ENCODE peak calls at places on chromosomes 4 and X, in eight cellular contexts. B is body of pancreas; U is NCI-H82; T is naive thymus-derived CD4-positive, alpha-beta T cell; C is T-helper 1 cell; F is RWPE1; Y is activated CD4-positive, alpha-beta T cell treated with anti-CD3 and anti-CD28 coated beads, Interleukin-2, amount 50 U/mL, for 4 hours; Q is kidney glomerular epithelial cell. I is an unnamed sample.

GRCh38 chr4:40196260-40196659 is 571 bp upstream of the RHOH start:
- DNase-seq in F (no peak), Q (no peak), U (no peak), Y (no peak), C (no peak), B (no peak), T (peak; percentile 28), I (no peak)

GRCh38 chr4:27276322-27277073 is 415.9 kb downstream of the STIM2 start:
- DNase-seq in Y (no peak), T (no peak), F (no peak), U (no peak), B (no peak), C (no peak), Q (no peak), I (no peak)

GRCh38 chrX:119885554-119886428 is 9.9 kb upstream of the AKAP14 start:
- DNase-seq in T (peak; percentile 28), B (no peak), Y (no peak), F (no peak), C (no peak), U (peak; percentile 10), Q (no peak), I (no peak)

GRCh38 chrX:35285289-35285962 is 342.8 kb downstream of the FAM47B start:
- DNase-seq in Y (no peak), C (no peak), B (no peak), Q (no peak), U (no peak), T (no peak), F (no peak), I (no peak)

GRCh38 chr4:8343967-8344331 is 74.4 kb downstream of the HTRA3 start:
- DNase-seq in U (no peak), B (no peak), Y (no peak), C (no peak), Q (no peak), F (no peak), T (no peak), I (no peak)

GRCh38 chr4:147674496-147674895 is 9.5 kb downstream of the PRMT9 start:
- DNase-seq in Q (no peak), Y (no peak), F (no peak), U (no peak), T (no peak), B (no peak), C (no peak), I (no peak)

GRCh38 chrX:17788439-17788838 is 51.1 kb downstream of the SCML1 start:
- DNase-seq in C (peak; percentile 9), Y (peak; percentile 23), T (peak; percentile 35), F (peak; percentile 42), Q (peak; percentile 19), U (peak; percentile 59), B (peak; percentile 15), I (peak; percentile 18)

GRCh38 chrX:16664059-16664458 is 14.1 kb downstream of the S100G start:
- DNase-seq in C (no peak), B (no peak), Q (no peak), F (no peak), Y (no peak), T (peak; percentile 1), U (no peak), I (no peak)

GRCh38 chrX:134990475-134991473 is at the start of gene SMIM10:
- DNase-seq in Q (no peak), C (peak; percentile 2), Y (no peak), T (no peak), B (peak; percentile 56), F (peak; percentile 9), U (peak; percentile 28), I (peak; percentile 3)

GRCh38 chr4:80215449-80216052 is 18.2 kb downstream of the PRDM8 start:
- DNase-seq in T (peak; percentile 37), Q (peak; percentile 25), C (no peak), U (peak; percentile 46), Y (no peak), B (no peak), F (no peak), I (no peak)

GRCh38 chr4:154916068-154916467 is 135.0 kb downstream of the RBM46 start:
- DNase-seq in F (no peak), B (no peak), Y (no peak), C (no peak), Q (peak; percentile 77), U (no peak), T (no peak), I (no peak)

GRCh38 chrX:118973389-118974087 is 880 bp upstream of the LONRF3 start:
- DNase-seq in B (peak; percentile 13), U (no peak), C (no peak), F (no peak), Y (no peak), Q (no peak), T (no peak), I (no peak)

GRCh38 chr4:148023782-148024181 is 291.9 kb downstream of the ARHGAP10 start:
- DNase-seq in C (no peak), F (no peak), Y (no peak), T (no peak), B (no peak), Q (no peak), U (no peak), I (no peak)

GRCh38 chr4:75598390-75598789 is 31.9 kb downstream of the CDKL2 start:
- DNase-seq in F (peak; percentile 8), B (no peak), C (no peak), Q (peak; percentile 41), Y (no peak), T (no peak), U (no peak), I (no peak)

GRCh38 chr4:55033296-55033695 is 92.1 kb downstream of the KDR start:
- DNase-seq in C (no peak), Q (no peak), F (no peak), U (no peak), T (no peak), Y (no peak), B (no peak), I (no peak)

GRCh38 chr4:174216935-174217272 is 66.6 kb downstream of the FBXO8 start:
- DNase-seq in F (no peak), T (no peak), B (no peak), Y (no peak), U (no peak), C (no peak), Q (no peak), I (no peak)

GRCh38 chr4:147453561-147454141 is 27.2 kb upstream of the EDNRA start:
- DNase-seq in F (peak; percentile 7), T (no peak), Q (no peak), Y (no peak), B (no peak), U (no peak), C (no peak), I (no peak)

GRCh38 chr4:112517067-112517588 is 1.1 kb upstream of the NEUROG2 start:
- DNase-seq in U (no peak), C (no peak), T (no peak), Q (no peak), F (no peak), Y (no peak), B (no peak), I (no peak)

GRCh38 chrX:23276475-23276874 is 58.2 kb upstream of the PTCHD1 start:
- DNase-seq in C (no peak), B (no peak), Q (no peak), U (no peak), Y (no peak), F (peak; percentile 79), T (no peak), I (no peak)

GRCh38 chr4:182354867-182355266 is 111.7 kb downstream of the TENM3 start:
- DNase-seq in Q (no peak), T (no peak), U (no peak), F (no peak), B (no peak), C (no peak), Y (no peak), I (no peak)

GRCh38 chr4:150343796-150344195 is 238.2 kb upstream of the MAB21L2 start:
- DNase-seq in C (no peak), B (no peak), Y (no peak), Q (no peak), F (no peak), T (no peak), U (no peak), I (no peak)

GRCh38 chr4:156390599-156391296 is 437.1 kb upstream of the CTSO start:
- DNase-seq in F (no peak), B (no peak), U (no peak), Q (no peak), Y (no peak), C (no peak), T (no peak), I (no peak)

GRCh38 chrX:78514852-78515251 is 144.3 kb downstream of the RTL3 start:
- DNase-seq in C (no peak), B (no peak), F (no peak), T (peak; percentile 4), U (no peak), Y (no peak), Q (peak; percentile 10), I (peak; percentile 7)

GRCh38 chr4:127574643-127575042 is 58.1 kb upstream of the INTU start:
- DNase-seq in Y (no peak), U (no peak), T (no peak), B (no peak), C (no peak), F (no peak), Q (no peak), I (no peak)

GRCh38 chr4:160319221-160319867 is 1216.5 kb downstream of the RAPGEF2 start:
- DNase-seq in F (peak; percentile 77), C (no peak), U (no peak), T (no peak), Q (no peak), B (no peak), Y (no peak), I (no peak)

GRCh38 chrX:103919336-103919682 is 43.1 kb upstream of the TMSB15B start:
- DNase-seq in C (peak; percentile 2), F (peak; percentile 5), U (peak; percentile 54), T (no peak), B (peak; percentile 2), Q (peak; percentile 40), Y (no peak), I (no peak)

GRCh38 chr4:174578366-174578765 is 56.1 kb upstream of the HPGD start:
- DNase-seq in Y (no peak), U (no peak), Q (no peak), C (no peak), B (no peak), F (no peak), T (no peak), I (no peak)

GRCh38 chr4:42720514-42720913 is 63.6 kb upstream of the ATP8A1 start:
- DNase-seq in F (no peak), B (no peak), U (no peak), Y (no peak), Q (no peak), C (no peak), T (no peak), I (no peak)

GRCh38 chr4:105622269-105622668 is 69.8 kb downstream of the ARHGEF38 start:
- DNase-seq in Q (no peak), B (no peak), U (no peak), C (no peak), F (no peak), Y (no peak), T (no peak), I (no peak)

GRCh38 chrX:100090931-100091330 is 319.1 kb downstream of the PCDH19 start:
- DNase-seq in Y (no peak), U (no peak), Q (no peak), B (no peak), T (no peak), F (no peak), C (no peak), I (no peak)

GRCh38 chr4:55027596-55027995 is 97.8 kb downstream of the KDR start:
- DNase-seq in C (no peak), T (no peak), Q (no peak), B (no peak), Y (no peak), U (no peak), F (no peak), I (no peak)

GRCh38 chr4:76767983-76768382 is 130.0 kb downstream of the SOWAHB start:
- DNase-seq in Y (no peak), Q (no peak), U (no peak), T (no peak), B (no peak), F (no peak), C (no peak), I (no peak)

GRCh38 chr4:54945838-54946237 is 179.6 kb downstream of the KDR start:
- DNase-seq in F (no peak), U (no peak), C (no peak), Y (no peak), T (peak; percentile 57), Q (no peak), B (no peak), I (no peak)

GRCh38 chrX:150664290-150664689 is 28.9 kb upstream of the MTMR1 start:
- DNase-seq in F (no peak), Y (no peak), C (no peak), U (no peak), T (no peak), Q (no peak), B (peak; percentile 86), I (no peak)

I was measured in stimulated activated CD4-positive, alpha-beta T cell treated with anti-CD3 and anti-CD28 coated beads, Interleukin-1b, Interleukin-23, amount 100 ng/mL, for 4 hours.